ENCODE peak calls at places on chromosomes 7 and 10, in four cellular contexts. L is AG04449, E is cardiac fibroblast, A is tibial nerve. V is an unnamed sample.
A peak's percentile ranks its signal among the peaks of the same experiment; 100 is the strongest.

GRCh38 chr7:5634107-5634950 is 147.1 kb downstream of the RNF216 start:
- DNase-seq in L (peak; percentile 61), E (peak; percentile 53), A (peak; percentile 60), V (no peak)

GRCh38 chr10:114045738-114046458 is 2.2 kb downstream of the ADRB1 start:
- DNase-seq in L (no peak), E (no peak), A (no peak), V (no peak)

GRCh38 chr10:80805343-80806020 is 267.8 kb downstream of the SH2D4B start:
- DNase-seq in A (no peak), L (no peak), E (no peak), V (no peak)

GRCh38 chr10:110498982-110499795 is 1.5 kb downstream of the DUSP5 start:
- DNase-seq in E (peak; percentile 73), L (no peak), A (no peak), V (no peak)

GRCh38 chr7:68248973-68249372 is 1252.3 kb downstream of the TYW1 start:
- DNase-seq in E (no peak), L (no peak), A (no peak), V (no peak)

GRCh38 chr7:112556633-112557032 is 75.8 kb downstream of the LSMEM1 start:
- DNase-seq in E (peak; percentile 47), L (no peak), A (no peak), V (no peak)

GRCh38 chr7:19001854-19002253 is 115.6 kb downstream of the TWIST1 start:
- DNase-seq in E (peak; percentile 49), A (no peak), L (no peak), V (no peak)

GRCh38 chr7:148289630-148290029 is 300.9 kb upstream of the C7orf33 start:
- DNase-seq in A (no peak), E (no peak), L (no peak), V (no peak)

GRCh38 chr10:80466724-80467326 is 12.7 kb downstream of the TSPAN14 start:
- DNase-seq in L (no peak), E (no peak), A (no peak), V (no peak)

GRCh38 chr10:76882245-76882644 is 755.4 kb downstream of the KCNMA1 start:
- DNase-seq in E (no peak), A (no peak), L (no peak), V (no peak)

GRCh38 chr7:66778201-66778600 is 37.7 kb downstream of the RABGEF1 start:
- DNase-seq in L (peak; percentile 40), A (no peak), E (peak; percentile 39), V (no peak)

GRCh38 chr10:91123246-91123645 is 97.2 kb upstream of the PCGF5 start:
- DNase-seq in L (no peak), A (no peak), E (no peak), V (no peak)

GRCh38 chr10:44154956-44155355 is 229.9 kb downstream of the CXCL12 start:
- DNase-seq in A (no peak), E (no peak), L (no peak), V (no peak)

GRCh38 chr7:6508539-6508938 is 42.7 kb downstream of the GRID2IP start:
- DNase-seq in E (no peak), L (no peak), A (no peak), V (no peak)

GRCh38 chr10:10891437-10891836 is 126.2 kb upstream of the CELF2 start:
- DNase-seq in L (no peak), A (no peak), E (peak; percentile 68), V (no peak)

GRCh38 chr10:102467318-102467717 is 16.0 kb upstream of the C10orf95 start:
- DNase-seq in A (no peak), L (no peak), E (no peak), V (no peak)

GRCh38 chr7:154978045-154978444 is 24.9 kb downstream of the PAXIP1 start:
- DNase-seq in A (no peak), L (no peak), E (no peak), V (no peak)

GRCh38 chr10:36114913-36115312 is 472.8 kb upstream of the FZD8 start:
- DNase-seq in A (no peak), L (peak; percentile 41), E (peak; percentile 66), V (peak; percentile 35)

GRCh38 chr10:72204724-72205123 is 11.1 kb upstream of the ANAPC16 start:
- DNase-seq in A (no peak), L (no peak), E (no peak), V (no peak)

GRCh38 chr10:116211682-116212081 is 61.3 kb downstream of the GFRA1 start:
- DNase-seq in L (peak; percentile 83), E (peak; percentile 1), A (no peak), V (no peak)

GRCh38 chr10:104259999-104260774 is 5.5 kb downstream of the GSTO1 start:
- DNase-seq in L (no peak), E (peak; percentile 62), A (no peak), V (no peak)

GRCh38 chr10:81875680-81876252 is 772 bp downstream of the NRG3 start:
- DNase-seq in A (no peak), L (no peak), E (no peak), V (no peak)

GRCh38 chr7:149620961-149621360 is 123.4 kb upstream of the ZNF746 start:
- DNase-seq in A (no peak), L (no peak), E (no peak), V (no peak)

GRCh38 chr7:155669717-155670505 is 25.4 kb downstream of the RBM33 start:
- DNase-seq in E (peak; percentile 57), A (no peak), L (no peak), V (peak; percentile 77)

GRCh38 chr10:79139124-79139835 is 70.5 kb downstream of the ZMIZ1 start:
- DNase-seq in A (peak; percentile 27), E (peak; percentile 91), L (peak; percentile 59), V (peak; percentile 53)

GRCh38 chr7:51587600-51587999 is 271.0 kb upstream of the COBL start:
- DNase-seq in A (no peak), L (no peak), E (no peak), V (no peak)

GRCh38 chr7:144907577-144907976 is 71.7 kb upstream of the TPK1 start:
- DNase-seq in A (no peak), E (no peak), L (no peak), V (no peak)

GRCh38 chr10:82622478-82622877 is 747.5 kb downstream of the NRG3 start:
- DNase-seq in A (no peak), L (no peak), E (no peak), V (no peak)

GRCh38 chr7:3336042-3336665 is 35.1 kb downstream of the SDK1 start:
- DNase-seq in L (no peak), A (no peak), E (no peak), V (no peak)

GRCh38 chr10:68954904-68955303 is 1.1 kb upstream of the DDX21 start:
- DNase-seq in A (no peak), E (no peak), L (no peak), V (no peak)

GRCh38 chr7:80014507-80014906 is 120.1 kb upstream of the GNAI1 start:
- DNase-seq in A (no peak), E (peak; percentile 77), L (no peak), V (no peak)

GRCh38 chr7:145031162-145031561 is 195.3 kb upstream of the TPK1 start:
- DNase-seq in A (no peak), L (no peak), E (no peak), V (no peak)

GRCh38 chr10:54985732-54986131 is 184.7 kb upstream of the PCDH15 start:
- DNase-seq in A (no peak), E (peak; percentile 1), L (no peak), V (no peak)

GRCh38 chr10:86348321-86349210 is 18.0 kb downstream of the GRID1 start:
- DNase-seq in L (no peak), E (no peak), A (no peak), V (no peak)

GRCh38 chr10:48623607-48624132 is 18.8 kb upstream of the ARHGAP22 start:
- DNase-seq in E (peak; percentile 43), A (no peak), L (no peak), V (no peak)

GRCh38 chr7:130490287-130490686 is 1.6 kb upstream of the MEST start:
- DNase-seq in A (no peak), L (no peak), E (no peak), V (no peak)

DNA sequence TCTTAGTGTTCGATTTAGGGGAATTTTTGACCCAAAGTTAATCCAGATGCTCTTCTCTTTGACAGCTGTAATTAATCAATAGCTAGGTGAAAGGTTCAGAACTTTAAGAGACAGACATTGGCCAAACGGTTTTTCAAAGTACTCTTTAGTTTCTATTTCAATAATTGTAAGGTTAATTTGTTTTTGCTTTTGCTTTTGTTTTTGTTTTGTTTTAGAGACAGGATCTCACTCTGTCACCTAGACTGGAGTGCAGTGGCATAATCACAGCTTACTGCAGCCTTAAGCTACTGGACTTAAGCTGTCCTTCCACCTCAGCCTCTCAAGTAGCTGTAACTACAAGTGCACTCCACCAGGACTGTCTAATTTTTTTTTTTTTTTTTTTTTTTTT is 44.1 kb upstream of the SP4 start:
- DNase-seq in E (no peak), A (no peak), L (no peak), V (no peak)
- TF ChIP-seq CTCF in E (no peak), A (no peak), L (no peak), V (no peak)

DNA sequence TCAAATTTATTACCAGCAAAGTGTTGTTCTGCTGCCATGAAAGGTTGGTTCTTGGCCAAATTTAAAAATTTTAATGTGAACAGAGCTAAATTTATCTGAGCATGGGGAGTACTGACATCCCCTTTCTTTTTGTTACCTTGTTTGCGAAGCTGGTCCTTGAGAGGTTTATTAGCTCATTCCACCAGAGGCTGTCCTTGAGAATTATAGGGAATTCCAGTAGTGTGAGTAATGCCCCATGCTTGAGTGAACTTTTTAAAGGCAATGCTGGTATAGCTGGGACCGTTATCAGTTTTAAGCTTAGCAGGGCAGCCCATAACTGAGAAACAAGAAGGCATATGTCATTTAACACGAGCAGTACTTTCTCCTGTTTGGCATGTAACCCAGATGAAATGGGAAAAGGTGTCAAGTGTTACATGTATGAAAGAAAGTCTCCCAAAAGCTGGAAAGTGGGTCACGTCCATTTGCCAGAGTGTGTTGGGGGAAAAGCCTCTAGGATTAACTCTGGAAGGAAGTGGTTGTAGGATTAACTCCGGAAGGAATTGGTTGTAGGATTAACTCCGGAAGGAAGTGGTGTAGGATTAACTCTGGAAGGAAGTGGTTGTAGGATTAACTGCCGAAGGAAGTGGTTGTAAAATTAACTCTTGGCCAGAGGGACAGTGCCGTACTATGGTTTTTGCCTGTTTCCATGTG is 37.3 kb upstream of the AKR1C2 start:
- DNase-seq in A (no peak), E (peak; percentile 54), L (no peak), V (no peak)
- H3K4me3 ChIP-seq in A (no peak overlapping the region), E (no peak overlapping the region), L (no peak overlapping the region), V (no peak overlapping the region)

GRCh38 chr10:38228394-38228793 is 134.3 kb downstream of the ZNF37A start:
- DNase-seq in E (no peak), L (no peak), A (no peak), V (no peak)
- TF ChIP-seq CTCF in E (no peak), L (no peak), A (no peak), V (no peak)

DNA sequence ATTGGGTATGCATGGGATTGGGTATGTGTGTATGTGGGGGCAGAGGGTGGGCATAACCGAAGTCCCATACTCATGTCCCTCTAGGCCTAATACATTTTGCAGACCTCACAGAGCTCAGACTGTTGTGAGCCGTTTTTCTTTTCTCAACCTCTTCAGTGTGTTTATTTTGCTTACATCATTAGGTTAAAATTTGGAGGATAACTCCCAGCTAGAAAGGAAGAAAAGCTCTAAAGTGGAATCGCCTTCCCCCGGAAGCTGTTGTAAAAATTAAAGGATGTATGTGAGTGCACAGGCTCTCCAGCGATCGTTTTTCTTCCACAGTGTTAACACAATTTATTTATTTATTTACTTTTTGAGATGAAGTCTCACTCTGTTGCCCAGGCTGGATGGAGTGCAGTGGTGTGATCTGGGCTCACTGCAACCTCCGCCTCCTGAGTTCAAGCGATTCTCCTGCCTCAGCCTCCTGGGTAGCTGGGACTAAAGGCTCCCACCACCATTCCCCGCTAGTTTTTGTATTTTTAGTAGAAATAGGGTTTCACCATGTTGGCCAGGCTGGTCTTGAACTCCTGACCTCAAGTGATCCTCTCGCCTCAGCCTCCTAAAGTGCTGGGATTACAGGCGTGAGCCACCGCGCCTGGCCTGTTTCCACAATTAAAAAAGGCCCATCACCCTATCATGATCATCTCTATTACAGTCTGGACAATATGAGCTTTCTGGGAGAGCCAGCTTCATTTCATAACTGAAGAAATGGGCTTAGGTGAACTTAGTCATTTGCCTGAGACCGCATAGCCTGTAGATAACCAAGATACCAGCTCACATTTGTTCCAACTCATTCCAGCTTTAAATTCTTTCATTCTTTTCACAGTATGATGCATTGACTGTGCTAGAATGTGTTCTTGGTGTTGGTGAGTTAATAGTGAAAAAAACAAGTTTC is 1.7 kb upstream of the H2AZ2 start:
- DNase-seq in L (peak; percentile 12), E (peak; percentile 38), A (no peak), V (no peak)
- H3K4me3 ChIP-seq in L (peak overlapping the region; percentile 88), E (no peak overlapping the region), A (no peak overlapping the region), V (no peak overlapping the region)

V was measured in lung.